ENCODE peak calls at places on chromosomes 2 and 18, in five cellular contexts. J is tibial nerve; A is skeletal muscle cell; N is omental fat pad; B is stimulated activated CD8-positive, alpha-beta memory T cell treated with anti-CD3 and anti-CD28 coated beads, Interleukin-4, amount 100 ng/mL, for 48 hours. H is an unnamed sample.

GRCh38 chr2:50879457-50879856 is 152.5 kb downstream of the NRXN1 start:
- DNase-seq in J (no peak), A (no peak), N (no peak), B (no peak), H (no peak)

GRCh38 chr2:218962859-218963492 is 3.5 kb downstream of the CDK5R2 start:
- DNase-seq in J (peak; percentile 48), A (no peak), N (no peak), B (peak; percentile 81), H (peak; percentile 59)

GRCh38 chr2:176755537-176756135 is 457.0 kb upstream of the HNRNPA3 start:
- DNase-seq in J (no peak), A (no peak), N (no peak), B (no peak), H (no peak)

GRCh38 chr18:518081-518480 is 17.6 kb upstream of the COLEC12 start:
- DNase-seq in J (no peak), A (no peak), N (no peak), B (no peak), H (no peak)

GRCh38 chr2:152715854-152716428 is 1.3 kb downstream of the PRPF40A start:
- DNase-seq in J (no peak), A (no peak), N (no peak), B (peak; percentile 51), H (no peak)

GRCh38 chr18:45054595-45054994 is 373.9 kb downstream of the SETBP1 start:
- DNase-seq in J (no peak), A (no peak), N (no peak), B (no peak), H (no peak)

GRCh38 chr18:77103991-77104521 is 28.5 kb downstream of the MBP start:
- DNase-seq in J (no peak), A (no peak), N (no peak), B (no peak), H (no peak)

GRCh38 chr2:71531522-71532047 is 78.2 kb downstream of the DYSF start:
- DNase-seq in J (no peak), A (no peak), N (no peak), B (no peak), H (no peak)

GRCh38 chr2:218984239-218985020 is 554 bp downstream of the FEV start:
- DNase-seq in J (no peak), A (no peak), N (no peak), B (no peak), H (no peak)

GRCh38 chr2:183162362-183162761 is 38.1 kb downstream of the NUP35 start:
- DNase-seq in J (no peak), A (peak; percentile 31), N (no peak), B (no peak), H (no peak)

GRCh38 chr18:58135170-58135569 is 91.1 kb downstream of the NEDD4L start:
- DNase-seq in J (no peak), A (peak; percentile 61), N (no peak), B (no peak), H (no peak)

GRCh38 chr18:77250501-77250925 is 865 bp downstream of the GALR1 start:
- DNase-seq in J (no peak), A (no peak), N (no peak), B (no peak), H (no peak)

GRCh38 chr2:151067658-151068369 is 193.8 kb downstream of the RBM43 start:
- DNase-seq in J (no peak), A (no peak), N (no peak), B (no peak), H (no peak)

GRCh38 chr2:24492283-24493272 is 1.5 kb downstream of the NCOA1 start:
- DNase-seq in J (peak; percentile 41), A (no peak), N (no peak), B (no peak), H (no peak)

GRCh38 chr18:35971661-35972196 is 750 bp upstream of the RMP24 start:
- DNase-seq in J (no peak), A (no peak), N (no peak), B (no peak), H (no peak)

GRCh38 chr18:40313030-40313642 is 1641.9 kb upstream of the PIK3C3 start:
- DNase-seq in J (no peak), A (no peak), N (no peak), B (no peak), H (no peak)

GRCh38 chr2:7053650-7054262 is 136.5 kb downstream of the RNF144A start:
- DNase-seq in J (no peak), A (no peak), N (no peak), B (no peak), H (no peak)

GRCh38 chr2:119749405-119750066 is 10.2 kb upstream of the PTPN4 start:
- DNase-seq in J (no peak), A (peak; percentile 71), N (no peak), B (no peak), H (no peak)

GRCh38 chr2:80815259-80815658 is 510.7 kb upstream of the LRRTM1 start:
- DNase-seq in J (no peak), A (no peak), N (no peak), B (no peak), H (no peak)